ENCODE peak calls at places on chromosomes 12 and 14, in seven cellular contexts. W is adipocyte; X is CD4-positive, CD25-positive, alpha-beta regulatory T cell; Z is GM12878; O is HepG2; T is pancreas; J is adrenal gland. U is an unnamed sample.

GRCh38 chr14:32669416-32669815 is 269.3 kb upstream of the NPAS3 start:
- DNase-seq in W (no peak), T (no peak), X (no peak), O (no peak), J (no peak), Z (no peak), U (no peak)

GRCh38 chr12:62335057-62335456 is 74.9 kb downstream of the USP15 start:
- DNase-seq in W (no peak), X (no peak), O (no peak), Z (no peak), T (no peak), J (no peak), U (no peak)

GRCh38 chr14:23344481-23344880 is 8.2 kb downstream of the SLC22A17 start:
- DNase-seq in X (no peak), Z (no peak), T (no peak), O (no peak), J (no peak), W (no peak), U (no peak)

GRCh38 chr12:27025116-27025515 is 2.8 kb downstream of the MED21 start:
- DNase-seq in O (no peak), W (peak; percentile 24), J (no peak), T (no peak), X (no peak), Z (no peak), U (no peak)

GRCh38 chr14:94386085-94387031 is 2.0 kb downstream of the SERPINA1 start:
- DNase-seq in X (no peak), Z (no peak), O (no peak), T (no peak), W (no peak), J (no peak), U (no peak)

GRCh38 chr14:81464253-81465001 is 64.3 kb upstream of the STON2 start:
- DNase-seq in O (peak; percentile 53), Z (peak; percentile 64), W (peak; percentile 89), X (peak; percentile 79), J (peak; percentile 73), T (no peak), U (peak; percentile 7)

GRCh38 chr14:21734457-21735074 is 60.9 kb upstream of the OR4E1 start:
- DNase-seq in Z (peak; percentile 12), T (no peak), J (no peak), X (peak; percentile 66), W (peak; percentile 35), O (peak; percentile 75), U (peak; percentile 9)

GRCh38 chr12:13171921-13172859 is 24.3 kb upstream of the EMP1 start:
- DNase-seq in T (no peak), J (peak; percentile 33), X (no peak), O (no peak), W (peak; percentile 62), Z (no peak), U (no peak)

GRCh38 chr12:64639466-64639865 is 29.2 kb downstream of the RASSF3 start:
- DNase-seq in Z (no peak), W (no peak), O (no peak), X (no peak), T (no peak), J (no peak), U (no peak)

GRCh38 chr12:4978737-4979136 is 64.9 kb upstream of the KCNA5 start:
- DNase-seq in J (no peak), Z (no peak), T (no peak), W (peak; percentile 18), O (no peak), X (no peak), U (no peak)

GRCh38 chr12:106058256-106059182 is 80.2 kb downstream of the NUAK1 start:
- DNase-seq in T (no peak), Z (no peak), O (no peak), W (peak; percentile 73), X (no peak), J (no peak), U (no peak)

GRCh38 chr12:12585115-12585862 is 22.6 kb upstream of the DUSP16 start:
- DNase-seq in Z (no peak), W (peak; percentile 15), X (no peak), O (peak; percentile 39), J (peak; percentile 48), T (no peak), U (no peak)

GRCh38 chr14:68814376-68815287 is 21.8 kb upstream of the ZFP36L1 start:
- DNase-seq in O (peak; percentile 74), X (peak; percentile 58), T (peak; percentile 68), J (peak; percentile 62), W (peak; percentile 66), Z (peak; percentile 84), U (peak; percentile 61)

GRCh38 chr12:15265868-15266267 is 44.7 kb upstream of the RERG start:
- DNase-seq in Z (no peak), X (no peak), T (no peak), J (no peak), W (no peak), O (no peak), U (no peak)

GRCh38 chr12:101108130-101108529 is 101.9 kb downstream of the SLC5A8 start:
- DNase-seq in T (no peak), J (no peak), X (no peak), O (peak; percentile 15), Z (no peak), W (no peak), U (no peak)

GRCh38 chr12:130859128-130859527 is 12.7 kb upstream of the RAN start:
- DNase-seq in J (no peak), O (no peak), T (no peak), W (no peak), X (no peak), Z (no peak), U (no peak)

GRCh38 chr12:91009319-91009950 is 4.7 kb upstream of the EPYC start:
- DNase-seq in X (no peak), T (no peak), O (no peak), J (no peak), Z (peak; percentile 55), W (peak; percentile 8), U (no peak)

GRCh38 chr14:23296012-23296777 is 6.5 kb downstream of the PPP1R3E start:
- DNase-seq in O (no peak), Z (no peak), W (no peak), T (no peak), J (no peak), X (no peak), U (no peak)

GRCh38 chr14:95465358-95465757 is 51.1 kb downstream of the SYNE3 start:
- DNase-seq in X (no peak), T (no peak), W (no peak), O (no peak), J (no peak), Z (no peak), U (no peak)

DNA sequence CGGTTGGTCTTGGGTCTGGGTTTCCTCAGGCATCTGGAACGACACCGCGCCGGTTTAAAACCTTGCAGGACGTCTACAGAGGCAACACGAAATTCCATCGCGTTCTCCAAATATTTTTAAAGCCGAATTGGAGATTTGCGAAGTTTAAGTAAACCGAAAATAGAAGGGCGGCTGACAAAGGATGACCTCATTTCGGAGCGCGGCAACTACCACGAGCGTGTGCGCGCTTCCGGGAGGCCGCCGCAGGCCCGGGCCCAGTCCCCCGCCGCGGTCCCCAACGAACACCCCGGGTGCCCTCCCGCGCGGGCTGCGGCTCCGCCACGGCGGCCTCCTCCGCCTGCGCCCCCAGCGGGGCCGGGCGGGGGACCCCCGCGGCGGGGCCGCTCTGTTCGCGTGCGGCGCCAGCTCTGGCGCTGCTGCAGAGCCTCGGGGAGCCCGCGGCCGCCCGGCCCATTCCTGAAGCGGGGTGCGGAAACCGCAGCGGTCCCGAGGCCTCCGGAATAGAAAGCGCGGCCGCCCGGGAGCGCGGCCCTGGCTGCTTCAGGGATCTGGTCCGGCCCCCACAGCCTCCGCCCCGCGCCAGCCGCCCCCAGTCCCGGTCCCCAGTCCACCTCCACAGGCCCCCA is 385 bp downstream of the HSP90AA1 start:
- DNase-seq in J (peak; percentile 63), T (no peak), Z (no peak), W (peak; percentile 87), O (no peak), X (peak; percentile 72), U (peak; percentile 60)
- H3K4me1 ChIP-seq in J (peaks cover 36% of the 10 kb centered on the region), T (peaks cover 41% of the 10 kb centered on the region), Z (peaks cover 9% of the 10 kb centered on the region), W (peaks cover 33% of the 10 kb centered on the region), O (peaks cover 54% of the 10 kb centered on the region), X (peaks cover 46% of the 10 kb centered on the region), U (peaks cover 57% of the 10 kb centered on the region)

GRCh38 chr12:33439587-33440011 is at the start of gene SYT10:
- DNase-seq in T (peak; percentile 63), X (no peak), O (no peak), W (peak; percentile 14), J (no peak), Z (no peak), U (no peak)

GRCh38 chr12:33437598-33437997 is 2.0 kb downstream of the SYT10 start:
- DNase-seq in T (no peak), X (no peak), J (no peak), W (no peak), Z (no peak), O (no peak), U (no peak)

GRCh38 chr12:33438025-33438772 is 1.4 kb downstream of the SYT10 start:
- DNase-seq in X (no peak), W (no peak), T (peak; percentile 24), J (no peak), Z (no peak), O (no peak), U (no peak)

GRCh38 chr12:33438890-33439586 is 581 bp downstream of the SYT10 start:
- DNase-seq in Z (no peak), X (no peak), O (no peak), W (no peak), J (no peak), T (peak; percentile 58), U (no peak)

GRCh38 chr12:33440477-33440876 is 858 bp upstream of the SYT10 start:
- DNase-seq in W (no peak), Z (no peak), T (no peak), O (no peak), J (no peak), X (no peak), U (no peak)
- H3K4me3 ChIP-seq in W (no peak overlapping the region), Z (no peak overlapping the region), T (no peak overlapping the region), O (no peak overlapping the region), J (no peak overlapping the region), X (no peak overlapping the region), U (no peak overlapping the region)

DNA sequence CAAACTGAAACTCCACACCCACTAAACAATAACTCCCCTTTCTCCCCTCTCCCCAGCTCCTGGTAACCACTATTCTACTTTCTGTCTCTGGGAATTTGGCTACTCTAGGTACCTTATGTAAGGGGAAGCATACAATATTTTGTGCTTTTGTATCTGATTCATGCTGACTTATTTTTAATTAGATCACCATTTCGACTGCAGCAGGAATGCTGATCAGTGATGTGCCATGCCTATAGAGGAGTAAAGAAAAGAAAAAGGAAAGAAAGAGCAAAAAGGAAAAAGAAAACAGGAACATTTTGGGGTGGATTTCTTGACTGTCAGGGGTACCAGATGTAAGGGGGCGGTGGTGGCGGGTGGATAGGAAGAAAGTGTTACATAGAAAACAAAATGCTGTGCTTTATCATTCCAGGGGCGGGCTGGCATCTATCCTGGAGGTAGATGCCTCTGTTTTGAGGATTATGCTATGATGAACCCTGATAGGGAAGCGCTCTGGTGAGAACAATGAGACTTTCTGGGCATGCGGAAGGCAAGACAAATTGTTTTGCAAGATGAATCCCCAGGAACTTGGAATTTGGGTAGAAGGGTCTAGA is 45.2 kb upstream of the CTDSP2 start:
- DNase-seq in W (peak; percentile 43), Z (no peak), X (no peak), T (no peak), O (no peak), J (no peak), U (no peak)
- H3K4me1 ChIP-seq in W (peaks cover 81% of the 10 kb centered on the region), Z (peaks cover 31% of the 10 kb centered on the region), X (peaks cover 29% of the 10 kb centered on the region), T (peaks cover 4% of the 10 kb centered on the region), O (peaks cover 63% of the 10 kb centered on the region), J (peaks cover 51% of the 10 kb centered on the region), U (peaks cover 37% of the 10 kb centered on the region)

GRCh38 chr12:95857151-95857550 is 1.6 kb upstream of the SNRPF start:
- DNase-seq in J (no peak), T (no peak), W (no peak), Z (no peak), O (peak; percentile 37), X (no peak), U (no peak)
- H3K4me3 ChIP-seq in J (no peak overlapping the region), T (no peak overlapping the region), W (no peak overlapping the region), Z (no peak overlapping the region), O (no peak overlapping the region), X (no peak overlapping the region), U (no peak overlapping the region)